ENCODE peak calls at places on chromosomes 11 and 22, in four cellular contexts. H is LHCN-M2, N is progenitor cell of endocrine pancreas, V is GM12864. T is an unnamed sample.

GRCh38 chr11:129426776-129427175 is 51.1 kb downstream of the BARX2 start:
- DNase-seq in H (no peak), N (no peak), V (no peak), T (no peak)

GRCh38 chr11:43925063-43925931 is 17.1 kb upstream of the C11orf96 start:
- DNase-seq in N (no peak), V (no peak), H (no peak), T (no peak)

GRCh38 chr11:107785401-107785800 is 73.2 kb downstream of the SLC35F2 start:
- DNase-seq in H (peak), N (no peak), V (no peak), T (no peak)

GRCh38 chr11:11451501-11452005 is 98.5 kb upstream of the CSNK2A3 start:
- DNase-seq in N (no peak), H (no peak), V (no peak), T (no peak)

GRCh38 chr22:41511521-41511968 is 32.7 kb downstream of the POLR3H start:
- DNase-seq in V (no peak), H (no peak), N (no peak), T (no peak)

GRCh38 chr11:36151933-36152580 is 137.2 kb downstream of the COMMD9 start:
- DNase-seq in N (no peak), H (no peak), V (no peak), T (no peak)

GRCh38 chr11:131392528-131393255 is 22.3 kb downstream of the NTM start:
- DNase-seq in N (no peak), H (no peak), V (no peak), T (no peak)

GRCh38 chr11:130390071-130390758 is 38.2 kb downstream of the ADAMTS8 start:
- DNase-seq in H (peak), N (no peak), V (no peak), T (peak)

GRCh38 chr11:8871283-8871775 is 39.7 kb upstream of the AKIP1 start:
- DNase-seq in V (no peak), N (no peak), H (peak), T (peak)

GRCh38 chr11:122202161-122202950 is 86.3 kb upstream of the BLID start:
- DNase-seq in N (no peak), H (peak), V (no peak), T (no peak)

GRCh38 chr11:106172389-106172991 is 95.0 kb downstream of the AASDHPPT start:
- DNase-seq in N (no peak), H (peak), V (no peak), T (no peak)

GRCh38 chr11:64598106-64598796 is 7.2 kb downstream of the SLC22A12 start:
- DNase-seq in V (no peak), H (no peak), N (no peak), T (no peak)

GRCh38 chr22:49871482-49871881 is 17.8 kb downstream of the ZBED4 start:
- DNase-seq in V (no peak), N (no peak), H (peak), T (no peak)